ENCODE peak calls at places on chromosomes 7 and 10, in ten cellular contexts. H, D, G, S, E, T, C, P, Z and K are unnamed samples.

GRCh38 chr10:1160561-1160961 is 104.4 kb downstream of the WDR37 start:
- DNase-seq in H (no peak), D (no peak), G (no peak), S (no peak), E (no peak), T (no peak), C (no peak), P (no peak), Z (no peak), K (no peak)

GRCh38 chr10:72460271-72460670 is 105.6 kb upstream of the DNAJB12 start:
- DNase-seq in H (no peak), D (no peak), G (no peak), S (no peak), E (no peak), T (no peak), C (no peak), P (no peak), Z (no peak), K (no peak)

GRCh38 chr7:76358053-76358477 is 726 bp downstream of the YWHAG start:
- DNase-seq in H (no peak), D (peak; percentile 83), G (no peak), S (peak; percentile 62), E (peak; percentile 72), T (peak; percentile 84), C (peak; percentile 11), P (no peak), Z (peak; percentile 34), K (peak; percentile 85)

GRCh38 chr10:100999742-101000601 is at the start of gene LZTS2:
- DNase-seq in H (peak; percentile 74), D (peak; percentile 68), G (no peak), S (no peak), E (peak; percentile 76), T (no peak), C (no peak), P (no peak), Z (no peak), K (peak; percentile 44)

GRCh38 chr7:143877076-143877475 is 24.9 kb downstream of the TCAF1 start:
- DNase-seq in H (no peak), D (no peak), G (no peak), S (no peak), E (no peak), T (no peak), C (no peak), P (no peak), Z (no peak), K (no peak)

GRCh38 chr10:32263300-32263699 is 83.7 kb downstream of the EPC1 start:
- DNase-seq in H (no peak), D (peak; percentile 7), G (no peak), S (no peak), E (no peak), T (no peak), C (no peak), P (no peak), Z (no peak), K (no peak)

GRCh38 chr7:76302299-76303056 is at the start of gene HSPB1:
- DNase-seq in H (peak; percentile 90), D (peak; percentile 93), G (peak; percentile 57), S (peak; percentile 75), E (peak; percentile 94), T (peak; percentile 94), C (no peak), P (peak; percentile 75), Z (peak; percentile 36), K (peak; percentile 96)

GRCh38 chr7:143305423-143306070 is 10.4 kb upstream of the CLCN1 start:
- DNase-seq in H (peak; percentile 22), D (peak; percentile 60), G (no peak), S (peak; percentile 75), E (peak; percentile 63), T (peak; percentile 87), C (peak; percentile 43), P (peak; percentile 68), Z (peak; percentile 52), K (peak; percentile 68)

GRCh38 chr7:137751361-137752009 is 95.3 kb downstream of the DGKI start:
- DNase-seq in H (no peak), D (no peak), G (no peak), S (no peak), E (no peak), T (no peak), C (no peak), P (no peak), Z (no peak), K (no peak)

GRCh38 chr10:110918633-110919348 is at the start of gene BBIP1:
- DNase-seq in H (peak; percentile 98), D (peak; percentile 100), G (peak; percentile 88), S (peak; percentile 46), E (peak; percentile 100), T (no peak), C (peak; percentile 90), P (no peak), Z (no peak), K (peak; percentile 97)

GRCh38 chr7:127671341-127671740 is 19.3 kb downstream of the SND1 start:
- DNase-seq in H (no peak), D (no peak), G (no peak), S (no peak), E (no peak), T (no peak), C (no peak), P (no peak), Z (no peak), K (no peak)

GRCh38 chr10:78224602-78225001 is 190.9 kb downstream of the RPS24 start:
- DNase-seq in H (no peak), D (no peak), G (no peak), S (no peak), E (peak; percentile 92), T (no peak), C (no peak), P (no peak), Z (no peak), K (no peak)

GRCh38 chr10:62108768-62109430 is 159.7 kb downstream of the RTKN2 start:
- DNase-seq in H (no peak), D (no peak), G (no peak), S (no peak), E (no peak), T (no peak), C (no peak), P (no peak), Z (no peak), K (no peak)

GRCh38 chr7:21542891-21543527 is at the start of gene DNAH11:
- DNase-seq in H (peak; percentile 92), D (peak; percentile 86), G (no peak), S (no peak), E (peak; percentile 34), T (peak; percentile 77), C (no peak), P (peak; percentile 83), Z (no peak), K (peak; percentile 40)

GRCh38 chr10:33410860-33411234 is 76.4 kb upstream of the NRP1 start:
- DNase-seq in H (no peak), D (no peak), G (no peak), S (no peak), E (no peak), T (no peak), C (no peak), P (no peak), Z (no peak), K (no peak)

GRCh38 chr7:98802088-98802780 is 67.6 kb downstream of the TMEM130 start:
- DNase-seq in H (peak; percentile 84), D (peak; percentile 98), G (peak; percentile 78), S (no peak), E (peak; percentile 55), T (peak; percentile 25), C (no peak), P (no peak), Z (no peak), K (peak; percentile 33)

GRCh38 chr10:61786728-61787127 is 114.8 kb upstream of the ARID5B start:
- DNase-seq in H (no peak), D (no peak), G (no peak), S (no peak), E (peak; percentile 89), T (no peak), C (no peak), P (no peak), Z (no peak), K (no peak)